ENCODE peak calls at places on chromosomes 3 and 15, in ten cellular contexts. J is ovary, I is NB4, O is HCT116, U is A549, F is body of pancreas, C is esophagus squamous epithelium, M is IMR-90, P is vagina, L is tibial nerve. E is an unnamed sample.

GRCh38 chr3:23501201-23501824 is 298.2 kb downstream of the UBE2E2 start:
- DNase-seq in I (no peak), J (no peak), L (no peak), M (peak; percentile 9), P (no peak), C (no peak), F (no peak), O (no peak), U (no peak), E (no peak)

GRCh38 chr3:127172211-127172610 is 20.7 kb upstream of the PRR23E start:
- DNase-seq in L (no peak), O (no peak), I (no peak), U (no peak), M (no peak), F (no peak), P (peak; percentile 54), J (no peak), C (no peak), E (no peak)

GRCh38 chr3:50583897-50584296 is 14.6 kb downstream of the HEMK1 start:
- DNase-seq in O (no peak), L (peak; percentile 78), M (no peak), C (no peak), I (no peak), F (peak; percentile 94), P (no peak), J (peak; percentile 57), U (no peak), E (no peak)

GRCh38 chr3:71168961-71169411 is 414.5 kb downstream of the FOXP1 start:
- DNase-seq in U (no peak), I (no peak), F (peak; percentile 24), O (no peak), P (no peak), C (no peak), M (peak; percentile 44), L (no peak), J (no peak), E (no peak)

GRCh38 chr15:27725733-27726132 is 373.4 kb downstream of the OCA2 start:
- DNase-seq in F (no peak), C (no peak), L (no peak), P (no peak), I (no peak), U (no peak), O (no peak), M (no peak), J (no peak), E (no peak)

GRCh38 chr15:93164409-93164808 is 75.4 kb upstream of the RGMA start:
- DNase-seq in U (no peak), I (no peak), J (no peak), O (no peak), F (no peak), L (no peak), M (no peak), P (no peak), C (no peak), E (no peak)

GRCh38 chr3:14448756-14449728 is 46.6 kb downstream of the SLC6A6 start:
- DNase-seq in P (no peak), J (no peak), F (no peak), M (no peak), L (no peak), O (no peak), C (no peak), U (no peak), I (peak; percentile 42), E (no peak)

GRCh38 chr3:183354874-183355273 is 73.5 kb downstream of the MCF2L2 start:
- DNase-seq in F (no peak), J (no peak), L (no peak), C (no peak), U (no peak), O (no peak), I (no peak), M (no peak), P (no peak), E (no peak)

GRCh38 chr3:49173792-49174170 is 2.4 kb downstream of the KLHDC8B start:
- DNase-seq in M (no peak), F (no peak), L (no peak), J (no peak), I (no peak), P (no peak), U (no peak), O (no peak), C (no peak), E (no peak)

GRCh38 chr15:80777137-80777536 is 2.0 kb upstream of the CEMIP start:
- DNase-seq in F (no peak), C (no peak), P (no peak), J (no peak), L (no peak), I (peak; percentile 80), M (peak; percentile 68), U (peak; percentile 37), O (no peak), E (no peak)

GRCh38 chr3:18035641-18036466 is 293.4 kb upstream of the TBC1D5 start:
- DNase-seq in C (no peak), O (no peak), P (no peak), F (no peak), J (no peak), U (no peak), I (no peak), M (no peak), L (no peak), E (no peak)

GRCh38 chr3:192571197-192571791 is 156.0 kb downstream of the FGF12 start:
- DNase-seq in P (no peak), M (peak; percentile 32), U (peak; percentile 11), I (peak; percentile 3), F (peak; percentile 71), J (peak; percentile 71), O (no peak), L (peak; percentile 6), C (no peak), E (no peak)

GRCh38 chr15:89673162-89673506 is 6.0 kb downstream of the PLIN1 start:
- DNase-seq in J (no peak), P (no peak), C (no peak), O (peak; percentile 12), U (peak; percentile 64), M (no peak), F (peak; percentile 54), L (no peak), I (peak; percentile 61), E (peak; percentile 49)

GRCh38 chr3:171810278-171811058 is at the start of gene PLD1:
- DNase-seq in L (peak; percentile 71), F (peak; percentile 94), C (no peak), I (peak; percentile 89), M (peak; percentile 79), J (peak; percentile 93), P (no peak), O (peak; percentile 63), U (peak; percentile 83), E (peak; percentile 87)
- TF ChIP-seq POLR2A in L (no peak), F (peak; percentile 81), C (peak; percentile 6), I (peak; percentile 43), M (peak; percentile 71), J (peak; percentile 58), P (peak; percentile 39), O (peak; percentile 37), U (peak; percentile 63), E (peak; percentile 78)

DNA sequence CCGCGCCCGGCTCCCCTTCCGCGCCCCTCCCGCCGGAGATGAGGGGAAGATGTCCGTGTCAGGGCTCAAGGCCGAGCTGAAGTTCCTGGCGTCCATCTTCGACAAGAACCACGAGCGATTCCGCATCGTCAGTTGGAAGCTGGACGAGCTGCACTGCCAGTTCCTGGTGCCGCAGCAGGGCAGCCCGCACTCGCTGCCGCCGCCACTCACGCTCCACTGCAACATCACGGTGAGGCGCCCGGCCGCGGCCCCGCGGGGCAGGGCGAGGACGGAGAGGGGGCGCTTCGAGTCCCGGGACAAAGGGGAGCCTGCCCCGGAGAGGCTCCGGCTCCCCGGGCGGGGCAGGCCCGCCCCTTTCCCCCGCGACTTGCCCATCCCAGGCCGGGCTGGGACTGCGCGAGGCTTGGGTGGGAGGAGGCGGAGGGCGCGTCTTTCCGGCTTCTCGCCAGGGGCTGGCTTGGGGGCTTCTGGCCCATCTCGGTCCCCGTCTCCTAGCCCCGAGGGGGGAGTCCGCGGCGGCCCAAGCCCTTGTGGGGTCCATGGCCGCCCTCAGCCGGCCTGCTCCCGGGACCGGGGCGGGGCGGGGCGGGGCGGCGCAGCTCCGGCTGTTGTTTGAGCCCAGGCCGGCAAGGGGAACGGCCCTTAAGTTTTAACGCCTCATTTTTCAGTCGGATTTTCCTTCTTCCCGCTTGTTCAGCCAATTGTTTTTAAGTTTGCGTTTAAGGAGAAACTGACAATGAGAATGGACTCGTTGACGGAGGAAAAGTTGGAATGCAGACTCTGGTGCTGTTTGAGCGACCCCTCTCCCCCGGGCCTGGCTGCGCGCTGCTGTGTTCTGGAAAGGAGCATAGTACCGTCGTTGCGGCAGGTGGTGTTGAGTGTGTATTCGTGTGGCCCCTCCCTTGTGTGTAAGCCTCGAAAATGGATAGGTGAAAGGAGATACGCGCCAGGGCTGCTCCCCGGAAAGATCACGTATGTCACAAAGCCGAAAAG is 667 bp downstream of the UBE2Q2 start:
- DNase-seq in O (no peak), M (peak; percentile 37), P (peak; percentile 89), J (peak; percentile 83), F (peak; percentile 61), U (peak; percentile 70), C (no peak), I (peak; percentile 72), L (peak; percentile 48), E (peak; percentile 80)
- TF ChIP-seq POLR2A in O (peak; percentile 56), M (peak; percentile 11), P (peak; percentile 3), J (no peak), F (peak; percentile 65), U (peak; percentile 60), C (peak; percentile 12), I (peak; percentile 12), L (no peak), E (peak; percentile 61)

GRCh38 chr3:57224856-57225255 is 2.7 kb upstream of the APPL1 start:
- DNase-seq in U (no peak), P (no peak), M (peak; percentile 6), F (no peak), J (no peak), C (no peak), L (no peak), I (peak; percentile 30), O (no peak), E (no peak)

GRCh38 chr3:57228734-57229505 is 1.4 kb downstream of the APPL1 start:
- DNase-seq in F (no peak), J (no peak), C (no peak), M (peak; percentile 82), L (no peak), P (no peak), I (peak; percentile 73), U (peak; percentile 2), O (no peak), E (peak; percentile 71)

GRCh38 chr3:57226156-57226555 is 1.4 kb upstream of the APPL1 start:
- DNase-seq in J (no peak), O (no peak), P (no peak), C (no peak), L (no peak), M (no peak), U (no peak), F (no peak), I (peak; percentile 53), E (no peak)

GRCh38 chr3:57227930-57228733 is 603 bp downstream of the APPL1 start:
- DNase-seq in C (no peak), M (peak; percentile 41), J (peak; percentile 63), U (peak; percentile 26), I (peak; percentile 66), F (peak; percentile 59), L (peak; percentile 16), O (no peak), P (no peak), E (peak; percentile 56)

GRCh38 chr3:57227204-57227929 is at the start of gene APPL1:
- DNase-seq in L (peak; percentile 81), U (peak; percentile 87), M (peak; percentile 85), F (peak; percentile 94), C (peak; percentile 18), I (peak; percentile 94), J (peak; percentile 96), O (peak; percentile 75), P (peak; percentile 91), E (peak; percentile 86)
- TF ChIP-seq POLR2A in L (peak; percentile 61), U (peak; percentile 80), M (peak; percentile 49), F (peak; percentile 84), C (peak; percentile 81), I (peak; percentile 88), J (peak; percentile 91), O (peak; percentile 83), P (peak; percentile 56), E (no peak)

GRCh38 chr3:171173732-171174131 is 147.2 kb upstream of the SLC2A2 start:
- DNase-seq in M (no peak), I (no peak), F (peak; percentile 36), C (no peak), P (no peak), L (no peak), U (no peak), O (no peak), J (no peak), E (peak; percentile 30)
- TF ChIP-seq POLR2A in M (no peak), I (no peak), F (peak; percentile 11), C (no peak), P (no peak), L (no peak), U (no peak), O (no peak), J (no peak), E (no peak)

E was measured in erythroblast.